ENCODE peak calls at places on chromosomes 5 and 9, in five cellular contexts. N is heart left ventricle, R is A549, Y is stomach, Z is AG04450. T is an unnamed sample.

GRCh38 chr5:171975877-171976667 is 30.4 kb downstream of the FBXW11 start:
- DNase-seq in N (no peak), R (no peak), Z (no peak), Y (no peak), T (no peak)

GRCh38 chr5:168891175-168891812 is 312.1 kb upstream of the PANK3 start:
- DNase-seq in R (no peak), Z (no peak), N (no peak), Y (no peak), T (no peak)

GRCh38 chr5:71794061-71794695 is 75.1 kb downstream of the CARTPT start:
- DNase-seq in R (no peak), Y (no peak), N (no peak), Z (no peak), T (no peak)

GRCh38 chr5:169647566-169647965 is 10.5 kb downstream of the DOCK2 start:
- DNase-seq in N (no peak), Z (no peak), Y (no peak), R (no peak), T (no peak)

GRCh38 chr5:152625696-152626095 is 220.6 kb upstream of the NMUR2 start:
- DNase-seq in R (no peak), Z (no peak), N (no peak), Y (no peak), T (no peak)

GRCh38 chr9:76456202-76456926 is 2.6 kb upstream of the GCNT1 start:
- DNase-seq in N (no peak), R (no peak), Z (peak), Y (peak), T (no peak)

GRCh38 chr5:116947691-116948528 is 373.3 kb upstream of the SEMA6A start:
- DNase-seq in R (peak), N (peak), Z (no peak), Y (peak), T (no peak)

GRCh38 chr5:81767097-81767496 is 16.2 kb upstream of the SSBP2 start:
- DNase-seq in Z (no peak), Y (no peak), R (no peak), N (no peak), T (no peak)

GRCh38 chr9:126986506-126986951 is 71.9 kb downstream of the RALGPS1 start:
- DNase-seq in Z (no peak), N (no peak), R (peak), Y (no peak), T (no peak)

GRCh38 chr5:179679014-179679674 is 1.7 kb downstream of the CBY3 start:
- DNase-seq in N (peak), Y (peak), Z (no peak), R (no peak), T (peak)
- TF ChIP-seq CTCF in N (peak), Y (peak), Z (peak), R (no peak), T (peak)

DNA sequence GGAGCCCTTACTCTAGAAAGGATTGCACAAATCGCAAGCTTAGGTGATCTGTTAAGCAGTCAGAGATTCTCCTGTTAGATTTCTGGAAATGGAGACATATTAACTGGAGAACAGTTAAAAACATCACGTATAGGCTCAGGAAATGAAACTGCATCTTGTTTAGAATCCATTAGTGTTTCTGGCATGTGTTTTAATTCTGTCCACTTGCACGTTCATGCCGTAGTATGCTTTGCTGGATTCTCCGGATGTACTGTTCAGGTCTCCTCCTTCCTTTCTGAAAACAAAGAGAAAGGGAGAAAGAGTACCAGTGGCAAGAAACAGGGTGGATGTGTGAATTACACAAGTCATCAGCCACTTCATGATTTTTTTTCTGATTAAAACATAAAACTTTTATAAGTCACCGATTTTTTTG is 2.5 kb upstream of the RGMB start:
- DNase-seq in R (peak), Z (no peak), Y (no peak), N (no peak), T (no peak)
- H3K4me3 ChIP-seq in R (peak), Z (peak), Y (peak), N (peak), T (peak)

GRCh38 chr5:83721878-83722779 is 1.5 kb upstream of the HAPLN1 start:
- DNase-seq in N (peak), Z (peak), Y (peak), R (peak), T (no peak)
- TF ChIP-seq CTCF in N (peak), Z (peak), Y (no peak), R (peak), T (peak)

GRCh38 chr5:88785396-88786216 is 97.4 kb downstream of the MEF2C start:
- DNase-seq in Y (no peak), Z (peak), R (peak), N (peak), T (peak)
- H3K4me3 ChIP-seq in Y (no peak), Z (no peak), R (no peak), N (no peak), T (no peak)

DNA sequence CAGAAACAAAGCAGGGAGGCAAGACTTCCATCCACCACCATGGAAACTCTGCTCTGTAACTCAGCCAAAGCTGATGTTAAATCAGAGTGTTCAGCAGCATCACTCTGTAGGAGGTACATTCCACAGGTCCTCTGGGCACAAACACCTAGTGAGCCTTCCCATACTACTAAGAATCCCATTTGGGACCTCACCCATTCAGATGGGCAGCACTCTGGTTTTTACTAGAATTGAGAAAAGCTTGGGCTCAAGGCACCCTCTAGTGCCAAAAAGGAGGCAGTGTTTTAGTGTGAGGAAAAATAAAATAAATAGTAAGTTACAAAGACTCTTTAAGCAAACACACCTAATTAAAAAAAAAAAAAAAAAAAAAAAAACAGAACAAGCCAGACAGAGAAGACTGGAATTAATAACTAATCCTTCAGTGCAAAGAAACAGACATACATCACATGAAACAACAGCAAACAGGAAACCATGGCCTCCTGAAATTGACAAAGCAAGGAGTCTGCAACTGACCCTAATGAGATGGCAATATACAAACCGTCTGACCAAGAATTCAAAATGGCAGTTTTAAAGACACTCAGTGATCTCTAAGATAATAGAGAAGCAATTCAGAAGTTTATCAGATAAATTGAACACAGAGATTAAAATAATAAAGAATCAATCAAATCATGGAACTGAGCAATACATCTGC is 159.5 kb downstream of the GNA14 start:
- DNase-seq in Z (no peak), N (no peak), Y (no peak), R (no peak), T (no peak)
- TF ChIP-seq CTCF in Z (peak), N (no peak), Y (peak), R (peak), T (peak)

DNA sequence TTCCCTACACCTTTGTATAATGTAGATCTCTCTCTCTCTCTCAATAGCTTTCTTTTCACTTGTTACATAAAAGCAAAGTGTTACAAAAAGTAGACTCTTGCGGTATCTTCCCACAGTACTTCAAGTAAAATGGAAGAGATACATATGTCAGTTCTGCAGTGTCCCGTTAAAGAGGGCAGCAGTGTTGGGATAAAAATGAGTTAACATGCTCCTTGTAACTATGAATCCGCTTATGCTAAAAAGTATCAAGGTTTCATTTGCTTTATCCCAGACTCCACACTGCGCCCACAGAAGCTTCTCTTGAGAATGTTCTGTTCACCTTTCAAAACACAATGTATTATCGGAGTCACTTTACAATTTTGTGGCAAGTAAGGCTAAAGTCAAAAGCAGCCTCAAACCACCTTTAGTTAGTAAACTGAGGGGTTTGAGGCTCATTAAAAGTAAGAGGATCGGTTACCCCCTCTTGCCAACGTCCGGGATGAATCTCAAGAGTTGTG is 782 bp downstream of the PTAR1 start:
- DNase-seq in Z (no peak), R (no peak), N (no peak), Y (no peak), T (no peak)
- H3K4me3 ChIP-seq in Z (peak), R (peak), N (peak), Y (peak), T (peak)

GRCh38 chr9:69671904-69672827 is at the start of gene APBA1:
- DNase-seq in N (peak), Y (peak), Z (no peak), R (peak), T (no peak)
- TF ChIP-seq CTCF in N (no peak), Y (no peak), Z (no peak), R (no peak), T (no peak)

T was measured in HFF-Myc.